ENCODE peak calls at places on chromosomes 11 and 22, in six cellular contexts. One of them, this sample, is unnamed.

GRCh38 chr22:35987487-35987886 is 41.1 kb downstream of the RBFOX2 start:
- DNase-seq in AG04450: no peak
- DNase-seq in stimulated activated CD4-positive, alpha-beta T cell treated with anti-CD3 and anti-CD28 coated beads, Interleukin-12 subunit alpha, Interleukin-12 subunit beta, amount 100 ng/mL, for 24 hours: no peak
- DNase-seq in stimulated activated CD8-positive, alpha-beta memory T cell treated with anti-CD3 and anti-CD28 coated beads, Interleukin-4, amount 100 ng/mL, for 1 hour: no peak
- DNase-seq in HTR-8/SVneo: no peak
- DNase-seq in head of caudate nucleus: no peak
- DNase-seq in this sample: no peak

GRCh38 chr11:45921561-45922424 is 663 bp upstream of the LARGE2 start:
- DNase-seq in AG04450: no peak
- DNase-seq in stimulated activated CD4-positive, alpha-beta T cell treated with anti-CD3 and anti-CD28 coated beads, Interleukin-12 subunit alpha, Interleukin-12 subunit beta, amount 100 ng/mL, for 24 hours: no peak
- DNase-seq in stimulated activated CD8-positive, alpha-beta memory T cell treated with anti-CD3 and anti-CD28 coated beads, Interleukin-4, amount 100 ng/mL, for 1 hour: no peak
- DNase-seq in HTR-8/SVneo: no peak
- DNase-seq in head of caudate nucleus: no peak
- DNase-seq in this sample: no peak

GRCh38 chr11:18384157-18384641 is 10.2 kb upstream of the LDHA start:
- DNase-seq in AG04450: peak; percentile 38
- DNase-seq in stimulated activated CD4-positive, alpha-beta T cell treated with anti-CD3 and anti-CD28 coated beads, Interleukin-12 subunit alpha, Interleukin-12 subunit beta, amount 100 ng/mL, for 24 hours: no peak
- DNase-seq in stimulated activated CD8-positive, alpha-beta memory T cell treated with anti-CD3 and anti-CD28 coated beads, Interleukin-4, amount 100 ng/mL, for 1 hour: no peak
- DNase-seq in HTR-8/SVneo: peak; percentile 71
- DNase-seq in head of caudate nucleus: peak; percentile 2
- DNase-seq in this sample: peak; percentile 67

GRCh38 chr11:64226507-64227051 is 505 bp downstream of the NUDT22 start:
- DNase-seq in AG04450: no peak
- DNase-seq in stimulated activated CD4-positive, alpha-beta T cell treated with anti-CD3 and anti-CD28 coated beads, Interleukin-12 subunit alpha, Interleukin-12 subunit beta, amount 100 ng/mL, for 24 hours: no peak
- DNase-seq in stimulated activated CD8-positive, alpha-beta memory T cell treated with anti-CD3 and anti-CD28 coated beads, Interleukin-4, amount 100 ng/mL, for 1 hour: no peak
- DNase-seq in HTR-8/SVneo: no peak
- DNase-seq in head of caudate nucleus: no peak
- DNase-seq in this sample: no peak

GRCh38 chr11:121437018-121437685 is 15.0 kb upstream of the SORL1 start:
- DNase-seq in AG04450: no peak
- DNase-seq in stimulated activated CD4-positive, alpha-beta T cell treated with anti-CD3 and anti-CD28 coated beads, Interleukin-12 subunit alpha, Interleukin-12 subunit beta, amount 100 ng/mL, for 24 hours: no peak
- DNase-seq in stimulated activated CD8-positive, alpha-beta memory T cell treated with anti-CD3 and anti-CD28 coated beads, Interleukin-4, amount 100 ng/mL, for 1 hour: no peak
- DNase-seq in HTR-8/SVneo: no peak
- DNase-seq in head of caudate nucleus: no peak
- DNase-seq in this sample: no peak

GRCh38 chr22:35970601-35971417 is 57.8 kb downstream of the RBFOX2 start:
- DNase-seq in AG04450: no peak
- DNase-seq in stimulated activated CD4-positive, alpha-beta T cell treated with anti-CD3 and anti-CD28 coated beads, Interleukin-12 subunit alpha, Interleukin-12 subunit beta, amount 100 ng/mL, for 24 hours: no peak
- DNase-seq in stimulated activated CD8-positive, alpha-beta memory T cell treated with anti-CD3 and anti-CD28 coated beads, Interleukin-4, amount 100 ng/mL, for 1 hour: no peak
- DNase-seq in HTR-8/SVneo: no peak
- DNase-seq in head of caudate nucleus: no peak
- DNase-seq in this sample: no peak

GRCh38 chr22:46352276-46352675 is 16.8 kb downstream of the TRMU start:
- DNase-seq in AG04450: no peak
- DNase-seq in stimulated activated CD4-positive, alpha-beta T cell treated with anti-CD3 and anti-CD28 coated beads, Interleukin-12 subunit alpha, Interleukin-12 subunit beta, amount 100 ng/mL, for 24 hours: no peak
- DNase-seq in stimulated activated CD8-positive, alpha-beta memory T cell treated with anti-CD3 and anti-CD28 coated beads, Interleukin-4, amount 100 ng/mL, for 1 hour: no peak
- DNase-seq in HTR-8/SVneo: no peak
- DNase-seq in head of caudate nucleus: no peak
- DNase-seq in this sample: no peak

GRCh38 chr11:68828957-68829356 is 12.8 kb downstream of the CPT1A start:
- DNase-seq in AG04450: no peak
- DNase-seq in stimulated activated CD4-positive, alpha-beta T cell treated with anti-CD3 and anti-CD28 coated beads, Interleukin-12 subunit alpha, Interleukin-12 subunit beta, amount 100 ng/mL, for 24 hours: no peak
- DNase-seq in stimulated activated CD8-positive, alpha-beta memory T cell treated with anti-CD3 and anti-CD28 coated beads, Interleukin-4, amount 100 ng/mL, for 1 hour: no peak
- DNase-seq in HTR-8/SVneo: no peak
- DNase-seq in head of caudate nucleus: no peak
- DNase-seq in this sample: no peak

GRCh38 chr11:1157645-1158591 is at the start of gene MUC5AC:
- DNase-seq in AG04450: no peak
- DNase-seq in stimulated activated CD4-positive, alpha-beta T cell treated with anti-CD3 and anti-CD28 coated beads, Interleukin-12 subunit alpha, Interleukin-12 subunit beta, amount 100 ng/mL, for 24 hours: no peak
- DNase-seq in stimulated activated CD8-positive, alpha-beta memory T cell treated with anti-CD3 and anti-CD28 coated beads, Interleukin-4, amount 100 ng/mL, for 1 hour: no peak
- DNase-seq in HTR-8/SVneo: no peak
- DNase-seq in head of caudate nucleus: no peak
- DNase-seq in this sample: no peak

GRCh38 chr22:19565382-19565902 is 41.2 kb upstream of the CLDN5 start:
- DNase-seq in AG04450: no peak
- DNase-seq in stimulated activated CD4-positive, alpha-beta T cell treated with anti-CD3 and anti-CD28 coated beads, Interleukin-12 subunit alpha, Interleukin-12 subunit beta, amount 100 ng/mL, for 24 hours: no peak
- DNase-seq in stimulated activated CD8-positive, alpha-beta memory T cell treated with anti-CD3 and anti-CD28 coated beads, Interleukin-4, amount 100 ng/mL, for 1 hour: no peak
- DNase-seq in HTR-8/SVneo: no peak
- DNase-seq in head of caudate nucleus: no peak
- DNase-seq in this sample: no peak

GRCh38 chr22:37100589-37101127 is 8.9 kb downstream of the TMPRSS6 start:
- DNase-seq in AG04450: no peak
- DNase-seq in stimulated activated CD4-positive, alpha-beta T cell treated with anti-CD3 and anti-CD28 coated beads, Interleukin-12 subunit alpha, Interleukin-12 subunit beta, amount 100 ng/mL, for 24 hours: no peak
- DNase-seq in stimulated activated CD8-positive, alpha-beta memory T cell treated with anti-CD3 and anti-CD28 coated beads, Interleukin-4, amount 100 ng/mL, for 1 hour: no peak
- DNase-seq in HTR-8/SVneo: no peak
- DNase-seq in head of caudate nucleus: no peak
- DNase-seq in this sample: no peak

GRCh38 chr11:79030448-79030847 is 410.4 kb downstream of the TENM4 start:
- DNase-seq in AG04450: no peak
- DNase-seq in stimulated activated CD4-positive, alpha-beta T cell treated with anti-CD3 and anti-CD28 coated beads, Interleukin-12 subunit alpha, Interleukin-12 subunit beta, amount 100 ng/mL, for 24 hours: no peak
- DNase-seq in stimulated activated CD8-positive, alpha-beta memory T cell treated with anti-CD3 and anti-CD28 coated beads, Interleukin-4, amount 100 ng/mL, for 1 hour: no peak
- DNase-seq in HTR-8/SVneo: no peak
- DNase-seq in head of caudate nucleus: no peak
- DNase-seq in this sample: no peak

GRCh38 chr11:79325851-79326250 is 115.0 kb downstream of the TENM4 start:
- DNase-seq in AG04450: no peak
- DNase-seq in stimulated activated CD4-positive, alpha-beta T cell treated with anti-CD3 and anti-CD28 coated beads, Interleukin-12 subunit alpha, Interleukin-12 subunit beta, amount 100 ng/mL, for 24 hours: no peak
- DNase-seq in stimulated activated CD8-positive, alpha-beta memory T cell treated with anti-CD3 and anti-CD28 coated beads, Interleukin-4, amount 100 ng/mL, for 1 hour: no peak
- DNase-seq in HTR-8/SVneo: no peak
- DNase-seq in head of caudate nucleus: peak; percentile 33
- DNase-seq in this sample: no peak

GRCh38 chr22:39679652-39680051 is 109.1 kb downstream of the CACNA1I start:
- DNase-seq in AG04450: no peak
- DNase-seq in stimulated activated CD4-positive, alpha-beta T cell treated with anti-CD3 and anti-CD28 coated beads, Interleukin-12 subunit alpha, Interleukin-12 subunit beta, amount 100 ng/mL, for 24 hours: no peak
- DNase-seq in stimulated activated CD8-positive, alpha-beta memory T cell treated with anti-CD3 and anti-CD28 coated beads, Interleukin-4, amount 100 ng/mL, for 1 hour: no peak
- DNase-seq in HTR-8/SVneo: no peak
- DNase-seq in head of caudate nucleus: no peak
- DNase-seq in this sample: no peak

GRCh38 chr11:126328001-126328390 is 24.1 kb downstream of the DCPS start:
- DNase-seq in AG04450: no peak
- DNase-seq in stimulated activated CD4-positive, alpha-beta T cell treated with anti-CD3 and anti-CD28 coated beads, Interleukin-12 subunit alpha, Interleukin-12 subunit beta, amount 100 ng/mL, for 24 hours: no peak
- DNase-seq in stimulated activated CD8-positive, alpha-beta memory T cell treated with anti-CD3 and anti-CD28 coated beads, Interleukin-4, amount 100 ng/mL, for 1 hour: no peak
- DNase-seq in HTR-8/SVneo: no peak
- DNase-seq in head of caudate nucleus: no peak
- DNase-seq in this sample: no peak

GRCh38 chr22:47236718-47237117 is 474.3 kb downstream of the TBC1D22A start:
- DNase-seq in AG04450: no peak
- DNase-seq in stimulated activated CD4-positive, alpha-beta T cell treated with anti-CD3 and anti-CD28 coated beads, Interleukin-12 subunit alpha, Interleukin-12 subunit beta, amount 100 ng/mL, for 24 hours: no peak
- DNase-seq in stimulated activated CD8-positive, alpha-beta memory T cell treated with anti-CD3 and anti-CD28 coated beads, Interleukin-4, amount 100 ng/mL, for 1 hour: no peak
- DNase-seq in HTR-8/SVneo: no peak
- DNase-seq in head of caudate nucleus: no peak
- DNase-seq in this sample: no peak

GRCh38 chr11:76371170-76371569 is 9.8 kb downstream of the THAP12 start:
- DNase-seq in AG04450: peak; percentile 66
- DNase-seq in stimulated activated CD4-positive, alpha-beta T cell treated with anti-CD3 and anti-CD28 coated beads, Interleukin-12 subunit alpha, Interleukin-12 subunit beta, amount 100 ng/mL, for 24 hours: no peak
- DNase-seq in stimulated activated CD8-positive, alpha-beta memory T cell treated with anti-CD3 and anti-CD28 coated beads, Interleukin-4, amount 100 ng/mL, for 1 hour: no peak
- DNase-seq in HTR-8/SVneo: peak; percentile 37
- DNase-seq in head of caudate nucleus: no peak
- DNase-seq in this sample: peak; percentile 35

GRCh38 chr22:21698430-21699329 is 32.9 kb downstream of the PPIL2 start:
- DNase-seq in AG04450: no peak
- DNase-seq in stimulated activated CD4-positive, alpha-beta T cell treated with anti-CD3 and anti-CD28 coated beads, Interleukin-12 subunit alpha, Interleukin-12 subunit beta, amount 100 ng/mL, for 24 hours: no peak
- DNase-seq in stimulated activated CD8-positive, alpha-beta memory T cell treated with anti-CD3 and anti-CD28 coated beads, Interleukin-4, amount 100 ng/mL, for 1 hour: no peak
- DNase-seq in HTR-8/SVneo: no peak
- DNase-seq in head of caudate nucleus: no peak
- DNase-seq in this sample: peak; percentile 32

GRCh38 chr11:12439615-12440014 is 62.2 kb downstream of the PARVA start:
- DNase-seq in AG04450: no peak
- DNase-seq in stimulated activated CD4-positive, alpha-beta T cell treated with anti-CD3 and anti-CD28 coated beads, Interleukin-12 subunit alpha, Interleukin-12 subunit beta, amount 100 ng/mL, for 24 hours: no peak
- DNase-seq in stimulated activated CD8-positive, alpha-beta memory T cell treated with anti-CD3 and anti-CD28 coated beads, Interleukin-4, amount 100 ng/mL, for 1 hour: no peak
- DNase-seq in HTR-8/SVneo: no peak
- DNase-seq in head of caudate nucleus: no peak
- DNase-seq in this sample: no peak

GRCh38 chr22:43220625-43221380 is 33.9 kb upstream of the TTLL12 start:
- DNase-seq in AG04450: no peak
- DNase-seq in stimulated activated CD4-positive, alpha-beta T cell treated with anti-CD3 and anti-CD28 coated beads, Interleukin-12 subunit alpha, Interleukin-12 subunit beta, amount 100 ng/mL, for 24 hours: no peak
- DNase-seq in stimulated activated CD8-positive, alpha-beta memory T cell treated with anti-CD3 and anti-CD28 coated beads, Interleukin-4, amount 100 ng/mL, for 1 hour: no peak
- DNase-seq in HTR-8/SVneo: no peak
- DNase-seq in head of caudate nucleus: no peak
- DNase-seq in this sample: no peak